ENCODE peak calls at places on chromosomes 13 and 19, in eight cellular contexts. C is ovary; K is effector memory CD4-positive, alpha-beta T cell; X is lung; S is IMR-90; D is cardiac muscle cell; P is thoracic aorta; J is upper lobe of right lung. Z is an unnamed sample. For H3K9me3, the result is how much of the 10 kb centered on the place peaks cover.

GRCh38 chr19:2476451-2477140 is 669 bp downstream of the GADD45B start:
- DNase-seq in C (peak), K (peak), X (peak), S (peak), D (peak), P (no peak), J (peak), Z (peak)

GRCh38 chr19:19434483-19435045 is 29.1 kb downstream of the GATAD2A start:
- DNase-seq in C (peak), K (no peak), X (no peak), S (peak), D (no peak), P (no peak), J (no peak), Z (no peak)

GRCh38 chr13:43232866-43233265 is 209.5 kb downstream of the DNAJC15 start:
- DNase-seq in C (no peak), K (no peak), X (no peak), S (peak), D (no peak), P (no peak), J (no peak), Z (no peak)

GRCh38 chr19:18843960-18844359 is 12.2 kb downstream of the UPF1 start:
- DNase-seq in C (no peak), K (no peak), X (no peak), S (no peak), D (no peak), P (no peak), J (no peak), Z (no peak)

GRCh38 chr13:23621316-23621645 is 51.1 kb downstream of the TNFRSF19 start:
- DNase-seq in C (no peak), K (no peak), X (no peak), S (peak), D (no peak), P (no peak), J (no peak), Z (no peak)

GRCh38 chr19:10134040-10134439 is 14.3 kb upstream of the EIF3G start:
- DNase-seq in C (no peak), K (no peak), X (no peak), S (no peak), D (no peak), P (no peak), J (no peak), Z (no peak)

GRCh38 chr13:111043575-111043982 is 71.5 kb upstream of the ARHGEF7 start:
- DNase-seq in C (no peak), K (no peak), X (peak), S (no peak), D (no peak), P (no peak), J (no peak), Z (no peak)

GRCh38 chr19:46849610-46850009 is 1.0 kb downstream of the AP2S1 start:
- DNase-seq in C (peak), K (no peak), X (no peak), S (no peak), D (peak), P (no peak), J (no peak), Z (no peak)

GRCh38 chr13:111153279-111153976 is 38.3 kb downstream of the ARHGEF7 start:
- DNase-seq in C (peak), K (peak), X (peak), S (peak), D (peak), P (peak), J (peak), Z (peak)

GRCh38 chr13:21980049-21980448 is 309.2 kb downstream of the FGF9 start:
- DNase-seq in C (no peak), K (no peak), X (no peak), S (no peak), D (no peak), P (no peak), J (no peak), Z (no peak)

GRCh38 chr13:110042253-110042652 is 255.9 kb upstream of the IRS2 start:
- DNase-seq in C (no peak), K (no peak), X (no peak), S (peak), D (no peak), P (no peak), J (no peak), Z (no peak)

GRCh38 chr19:18304496-18305312 is 18.2 kb downstream of the LSM4 start:
- DNase-seq in C (peak), K (peak), X (peak), S (peak), D (peak), P (peak), J (peak), Z (peak)

GRCh38 chr19:18097217-18097992 is at the start of gene MAST3:
- DNase-seq in C (peak), K (peak), X (peak), S (peak), D (peak), P (no peak), J (peak), Z (peak)

GRCh38 chr19:17340871-17341357 is 3.6 kb downstream of the GTPBP3 start:
- DNase-seq in C (no peak), K (no peak), X (no peak), S (no peak), D (no peak), P (no peak), J (no peak), Z (no peak)

GRCh38 chr13:49371943-49372636 is 71.8 kb downstream of the CAB39L start:
- DNase-seq in C (no peak), K (no peak), X (no peak), S (no peak), D (no peak), P (no peak), J (no peak), Z (peak)

GRCh38 chr13:69264362-69265334 is 843.0 kb upstream of the ATXN8OS start:
- DNase-seq in C (no peak), K (no peak), X (no peak), S (no peak), D (no peak), P (no peak), J (no peak), Z (no peak)

GRCh38 chr13:43804461-43805070 is 17.8 kb upstream of the ENOX1 start:
- DNase-seq in C (no peak), K (no peak), X (no peak), S (peak), D (peak), P (no peak), J (no peak), Z (peak)

GRCh38 chr19:43594710-43595604 is 977 bp downstream of the IRGQ start:
- DNase-seq in C (peak), K (peak), X (peak), S (peak), D (peak), P (no peak), J (peak), Z (peak)

GRCh38 chr13:64029343-64030093 is 2613.9 kb upstream of the PCDH20 start:
- DNase-seq in C (no peak), K (no peak), X (peak), S (no peak), D (no peak), P (no peak), J (peak), Z (no peak)

GRCh38 chr19:6227156-6227940 is 52.4 kb downstream of the MLLT1 start:
- DNase-seq in C (no peak), K (no peak), X (no peak), S (no peak), D (no peak), P (no peak), J (no peak), Z (no peak)

GRCh38 chr19:38362076-38362945 is 12.1 kb upstream of the PSMD8 start:
- DNase-seq in C (peak), K (peak), X (peak), S (peak), D (peak), P (no peak), J (peak), Z (peak)

GRCh38 chr19:7737215-7737614 is 5.3 kb upstream of the CLEC4G start:
- DNase-seq in C (no peak), K (no peak), X (no peak), S (no peak), D (no peak), P (no peak), J (peak), Z (no peak)

GRCh38 chr13:113849546-113849945 is 14.3 kb downstream of the GAS6 start:
- DNase-seq in C (no peak), K (no peak), X (no peak), S (no peak), D (no peak), P (no peak), J (no peak), Z (no peak)

GRCh38 chr13:59715591-59715990 is 448.1 kb downstream of the DIAPH3 start:
- DNase-seq in C (no peak), K (no peak), X (no peak), S (peak), D (no peak), P (no peak), J (no peak), Z (no peak)

GRCh38 chr19:49019242-49019932 is 2.5 kb upstream of the LHB start:
- DNase-seq in C (peak), K (peak), X (peak), S (peak), D (peak), P (no peak), J (peak), Z (peak)

GRCh38 chr19:34475026-34475974 is 6.3 kb upstream of the WTIP start:
- DNase-seq in C (peak), K (no peak), X (no peak), S (peak), D (no peak), P (no peak), J (no peak), Z (no peak)

GRCh38 chr19:51901860-51902259 is 3.0 kb downstream of the ZNF649 start:
- DNase-seq in C (no peak), K (no peak), X (no peak), S (no peak), D (no peak), P (no peak), J (no peak), Z (no peak)

GRCh38 chr19:51904331-51905165 is at the start of gene ZNF649:
- DNase-seq in C (peak), K (peak), X (peak), S (peak), D (peak), P (peak), J (peak), Z (peak)

DNA sequence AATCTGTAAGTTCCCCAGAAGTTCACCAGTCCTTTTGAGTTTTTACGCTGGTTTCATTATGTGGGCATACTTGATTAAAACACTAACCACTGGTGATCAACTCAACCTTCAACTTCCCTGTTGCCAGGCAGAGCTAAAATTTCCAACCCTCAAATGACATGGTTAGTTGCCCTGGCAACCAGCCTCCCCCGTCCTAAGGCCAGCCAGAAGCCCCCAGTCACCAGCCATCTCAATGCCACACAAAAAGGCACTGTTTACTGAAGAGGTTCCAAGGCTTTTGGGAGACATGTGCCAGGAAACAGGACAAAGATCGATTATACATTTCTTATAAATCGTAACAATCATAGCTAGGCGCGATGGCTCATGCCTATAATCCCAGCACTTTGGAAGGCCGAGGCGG is 1.6 kb downstream of the ZNF649 start:
- DNase-seq in C (no peak), K (no peak), X (no peak), S (no peak), D (no peak), P (no peak), J (no peak), Z (no peak)
- H3K9me3 ChIP-seq in C (under half), K (under half), X (under half), S (under half), D (under half), P (under half), J (under half), Z (under half)

DNA sequence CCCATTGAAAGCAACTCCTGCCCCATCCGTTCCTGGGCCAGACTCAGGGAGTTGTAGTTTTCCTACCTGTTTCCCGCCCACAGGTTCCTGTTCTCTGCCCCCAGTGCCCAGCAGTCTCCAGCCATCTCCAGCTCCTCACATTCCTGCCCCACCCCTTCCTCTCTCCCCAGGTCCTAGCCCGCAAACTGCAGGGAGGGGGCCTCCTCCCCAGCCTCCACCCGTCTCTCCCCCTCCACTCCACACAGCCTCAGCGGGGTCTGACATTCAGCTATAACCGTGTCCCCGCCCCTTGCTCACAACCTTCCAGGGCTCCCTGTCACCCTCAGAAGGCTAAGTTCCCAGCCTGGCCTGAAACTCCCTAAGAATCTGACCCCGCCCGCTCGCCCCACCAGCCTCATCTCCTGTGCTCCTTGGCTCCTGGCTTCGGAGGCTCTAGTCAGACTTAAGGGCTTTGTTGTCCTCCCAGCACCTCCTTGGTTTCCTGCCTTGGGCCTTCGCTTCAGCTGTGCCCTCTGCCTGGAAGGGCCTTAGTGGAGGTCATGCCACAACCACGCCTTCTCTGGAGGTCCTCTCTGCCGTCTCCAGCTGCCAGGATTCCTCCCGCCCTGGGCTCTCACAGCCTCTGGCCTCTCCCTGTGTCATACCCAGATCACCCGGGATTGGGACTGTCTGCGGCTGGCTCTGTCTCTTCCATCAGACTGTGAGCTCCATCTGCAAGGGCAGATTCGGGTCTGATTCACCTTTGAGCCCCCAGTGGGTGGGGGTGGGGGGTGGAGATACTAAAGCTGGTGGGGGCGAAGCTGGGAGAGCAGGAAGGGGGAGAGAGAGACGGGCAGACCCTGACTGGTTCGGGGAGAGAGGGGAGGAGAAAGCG is 5.1 kb upstream of the SPACA6 start:
- DNase-seq in C (peak), K (no peak), X (peak), S (peak), D (peak), P (peak), J (no peak), Z (no peak)
- H3K4me3 ChIP-seq in C (peak), K (no peak), X (peak), S (peak), D (peak), P (peak), J (peak), Z (no peak)

GRCh38 chr19:5149930-5150329 is 181.0 kb downstream of the KDM4B start:
- DNase-seq in C (no peak), K (no peak), X (no peak), S (no peak), D (no peak), P (no peak), J (peak), Z (no peak)
- H3K27ac ChIP-seq in C (no peak), K (no peak), X (no peak), S (no peak), D (no peak), P (no peak), J (no peak), Z (no peak)

GRCh38 chr19:40033989-40034560 is 22.0 kb downstream of the ZNF780B start:
- DNase-seq in C (no peak), K (no peak), X (no peak), S (no peak), D (no peak), P (no peak), J (no peak), Z (no peak)
- H3K9me3 ChIP-seq in C (under half), K (half or more), X (under half), S (half or more), D (under half), P (half or more), J (half or more), Z (under half)

DNA sequence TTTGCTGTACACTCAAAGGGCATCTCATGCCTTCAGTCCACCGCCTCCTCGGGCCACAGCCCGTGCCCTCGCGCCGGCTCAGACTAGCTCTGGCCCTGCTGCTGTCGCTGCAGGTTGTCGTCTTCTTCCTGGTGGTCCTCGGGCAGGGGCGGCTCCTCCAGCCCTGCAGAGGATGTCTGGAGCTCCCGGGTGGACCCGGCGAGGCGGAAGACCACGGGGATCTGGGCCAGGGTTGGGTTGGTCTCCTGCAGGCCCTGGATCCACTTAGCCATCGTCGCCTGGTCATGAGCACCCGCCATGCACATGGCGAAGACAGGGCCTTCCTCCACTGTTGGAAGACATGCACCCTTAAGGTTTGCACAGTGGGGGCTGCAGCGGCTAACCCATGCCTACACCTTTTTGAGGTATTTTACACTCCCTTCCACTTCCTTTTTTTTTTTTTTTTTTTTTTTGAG is 489 bp upstream of the ZNF653 start:
- DNase-seq in C (no peak), K (no peak), X (no peak), S (no peak), D (no peak), P (no peak), J (no peak), Z (no peak)
- H3K4me3 ChIP-seq in C (peak), K (peak), X (peak), S (peak), D (peak), P (peak), J (peak), Z (peak)

GRCh38 chr19:575527-576506 is 3.4 kb downstream of the BSG start:
- DNase-seq in C (peak), K (no peak), X (no peak), S (peak), D (peak), P (no peak), J (no peak), Z (no peak)

GRCh38 chr19:571127-571974 is 1.0 kb upstream of the BSG start:
- DNase-seq in C (peak), K (no peak), X (peak), S (peak), D (peak), P (no peak), J (peak), Z (peak)

GRCh38 chr19:574658-575526 is 2.5 kb downstream of the BSG start:
- DNase-seq in C (no peak), K (no peak), X (no peak), S (peak), D (peak), P (no peak), J (no peak), Z (no peak)

GRCh38 chr19:572140-572890 is at the start of gene BSG:
- DNase-seq in C (peak), K (peak), X (peak), S (peak), D (peak), P (peak), J (peak), Z (peak)

DNA sequence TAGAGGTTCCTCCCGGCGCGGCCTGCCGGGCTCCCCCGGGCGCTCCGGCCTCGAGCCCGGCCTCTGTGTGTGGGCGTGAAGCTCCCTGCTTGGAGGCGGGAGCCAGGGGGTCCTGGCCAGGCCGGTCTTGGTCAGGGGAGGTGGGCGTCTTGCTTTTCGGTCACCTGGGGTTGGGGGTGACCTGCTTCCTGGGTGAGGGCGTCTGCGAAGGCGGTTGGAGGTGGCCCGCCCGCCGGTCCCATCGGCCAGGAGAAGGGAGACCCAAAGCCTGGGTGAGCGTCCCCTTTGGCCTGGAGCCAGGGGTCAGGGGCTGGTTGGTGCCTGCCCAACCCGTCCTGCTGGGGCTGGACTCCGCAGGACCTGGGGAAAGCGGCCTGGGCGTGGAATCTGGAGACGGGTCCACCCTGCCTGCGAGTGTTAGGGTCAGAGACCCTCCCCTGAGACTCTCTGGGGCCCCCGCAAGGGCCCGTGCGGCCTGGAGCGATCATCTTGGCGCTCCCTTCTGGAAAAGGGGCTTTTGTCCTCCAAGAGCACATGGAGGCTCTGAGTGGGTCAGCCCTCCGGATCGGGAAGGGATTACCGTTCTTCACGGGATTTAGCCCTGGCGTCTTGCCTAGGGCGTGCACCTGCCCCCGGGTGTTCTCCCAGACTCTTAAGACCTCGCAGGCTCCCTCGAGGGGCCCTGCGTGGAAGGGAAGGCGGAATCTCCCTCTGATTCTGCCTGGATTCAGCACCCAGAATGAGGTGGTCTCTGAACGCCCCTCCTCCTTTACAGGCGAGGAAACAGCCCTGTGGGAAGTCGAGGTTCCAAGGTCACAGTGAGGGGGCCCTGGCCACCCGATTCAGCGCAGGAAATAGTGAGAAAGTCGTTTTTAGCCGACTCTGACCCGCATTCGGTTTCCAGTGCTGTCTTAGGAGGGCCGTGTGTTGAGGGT is 762 bp downstream of the BSG start:
- DNase-seq in C (peak), K (no peak), X (peak), S (peak), D (peak), P (no peak), J (peak), Z (no peak)
- H3K27ac ChIP-seq in C (peak), K (peak), X (peak), S (peak), D (peak), P (peak), J (peak), Z (peak)

DNA sequence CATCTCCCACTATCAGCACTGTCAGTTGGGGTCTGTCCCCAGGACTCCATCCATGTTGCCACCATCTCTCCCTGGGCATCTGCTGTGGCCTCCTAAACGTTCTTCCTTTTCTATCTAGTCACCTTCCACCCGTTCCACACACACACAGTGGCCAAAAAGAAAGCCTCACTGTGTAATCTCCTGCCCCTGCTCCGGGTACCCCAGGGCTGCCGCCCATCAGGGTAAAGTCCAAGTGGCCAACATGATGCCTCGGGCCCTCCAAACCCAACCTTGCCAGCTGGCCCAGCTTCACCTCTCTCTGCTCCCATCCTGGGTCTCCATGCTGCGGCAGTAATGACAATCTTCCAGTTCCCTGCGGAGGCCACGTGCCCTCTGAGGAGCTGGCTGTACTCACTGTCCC is 29.4 kb upstream of the PEG3 start:
- DNase-seq in C (no peak), K (no peak), X (no peak), S (no peak), D (no peak), P (no peak), J (no peak), Z (no peak)
- H3K9me3 ChIP-seq in C (under half), K (under half), X (under half), S (under half), D (under half), P (under half), J (under half), Z (under half)